ENCODE peak calls at places on chromosomes 7 and 10, in nine cellular contexts. R is esophagus squamous epithelium, F is BE2C, Q is stomach, V is endothelial cell of umbilical vein, U is HCT116, M is ovary, T is endodermal cell, N is heart left ventricle. I is an unnamed sample.

GRCh38 chr10:22816298-22816653 is 101.9 kb upstream of the PIP4K2A start:
- DNase-seq in R (no peak), F (peak; percentile 24), Q (no peak), V (peak; percentile 93), U (peak; percentile 89), M (no peak), T (no peak), N (no peak), I (no peak)

GRCh38 chr10:125812128-125812527 is 10.9 kb downstream of the UROS start:
- DNase-seq in R (no peak), F (no peak), Q (no peak), V (no peak), U (no peak), M (peak; percentile 42), T (no peak), N (no peak), I (no peak)

GRCh38 chr7:17526621-17527020 is 228.2 kb downstream of the AHR start:
- DNase-seq in R (no peak), F (no peak), Q (no peak), V (no peak), U (no peak), M (no peak), T (no peak), N (no peak), I (no peak)

GRCh38 chr10:103617362-103618026 is 124.0 kb downstream of the NEURL1 start:
- DNase-seq in R (no peak), F (no peak), Q (no peak), V (no peak), U (no peak), M (no peak), T (no peak), N (no peak), I (no peak)

GRCh38 chr7:147298611-147299043 is 1182.0 kb downstream of the CNTNAP2 start:
- DNase-seq in R (no peak), F (no peak), Q (no peak), V (no peak), U (no peak), M (no peak), T (no peak), N (no peak), I (no peak)

GRCh38 chr7:104980440-104980839 is 33.6 kb upstream of the KMT2E start:
- DNase-seq in R (no peak), F (no peak), Q (no peak), V (no peak), U (no peak), M (no peak), T (no peak), N (no peak), I (no peak)

GRCh38 chr10:85311599-85312337 is 983.4 kb downstream of the CCSER2 start:
- DNase-seq in R (no peak), F (no peak), Q (no peak), V (no peak), U (no peak), M (no peak), T (no peak), N (no peak), I (no peak)

GRCh38 chr10:133276435-133277201 is at the start of gene ADAM8:
- DNase-seq in R (no peak), F (peak; percentile 54), Q (peak; percentile 65), V (no peak), U (no peak), M (no peak), T (peak; percentile 93), N (no peak), I (no peak)

GRCh38 chr7:20323587-20323986 is 7.1 kb upstream of the ITGB8 start:
- DNase-seq in R (no peak), F (no peak), Q (no peak), V (no peak), U (no peak), M (no peak), T (no peak), N (no peak), I (no peak)

GRCh38 chr7:93011351-93012294 is 106.2 kb downstream of the SAMD9 start:
- DNase-seq in R (no peak), F (no peak), Q (no peak), V (peak; percentile 94), U (no peak), M (no peak), T (no peak), N (no peak), I (no peak)

DNA sequence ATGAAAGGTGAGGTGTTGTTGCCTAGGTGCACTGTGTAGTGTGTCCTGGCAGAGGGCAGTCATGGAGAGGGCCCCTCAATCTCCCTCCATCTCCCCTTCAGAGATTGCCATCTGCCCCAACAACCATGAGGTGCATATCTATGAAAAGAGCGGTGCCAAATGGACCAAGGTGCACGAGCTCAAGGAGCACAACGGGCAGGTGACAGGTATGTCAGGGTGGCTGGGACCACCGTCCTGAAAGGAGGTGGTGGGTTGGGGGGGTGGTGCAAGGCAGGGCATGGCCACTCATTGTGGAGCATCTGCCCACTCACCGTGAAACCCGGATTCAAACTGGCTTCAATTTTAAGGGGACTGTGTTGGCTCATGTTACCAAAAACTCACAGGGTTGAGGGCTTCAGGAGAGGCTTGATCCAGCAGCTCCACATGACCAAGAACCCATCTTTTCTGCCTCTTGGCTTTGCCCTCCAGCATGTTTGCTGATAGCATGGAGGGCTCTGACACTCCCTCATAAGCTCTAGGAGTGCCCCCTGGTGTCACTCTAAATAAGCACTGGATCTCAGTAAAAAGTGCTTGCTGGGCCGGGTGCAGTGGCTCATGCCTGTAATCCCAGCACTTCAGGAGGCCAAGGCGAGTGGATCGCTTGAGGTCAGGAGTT is 12.2 kb downstream of the ARPC1B start:
- DNase-seq in R (no peak), F (peak; percentile 43), Q (no peak), V (peak; percentile 42), U (no peak), M (no peak), T (no peak), N (no peak), I (no peak)
- TF ChIP-seq CTCF in R (peak; percentile 20), F (peak; percentile 49), Q (no peak), V (peak; percentile 27), U (peak; percentile 59), M (no peak), T (peak; percentile 60), N (peak; percentile 11), I (no peak)

GRCh38 chr7:73650524-73650923 is 17.1 kb upstream of the VPS37D start:
- DNase-seq in R (no peak), F (no peak), Q (no peak), V (no peak), U (no peak), M (no peak), T (no peak), N (no peak), I (no peak)

GRCh38 chr7:73645643-73646182 is 21.4 kb upstream of the MLXIPL start:
- DNase-seq in R (no peak), F (no peak), Q (no peak), V (no peak), U (no peak), M (no peak), T (no peak), N (no peak), I (no peak)

GRCh38 chr7:73646785-73647724 is 20.6 kb upstream of the VPS37D start:
- DNase-seq in R (no peak), F (no peak), Q (no peak), V (no peak), U (no peak), M (no peak), T (peak; percentile 61), N (no peak), I (no peak)

GRCh38 chr7:73648593-73649332 is 18.9 kb upstream of the VPS37D start:
- DNase-seq in R (no peak), F (no peak), Q (no peak), V (no peak), U (no peak), M (no peak), T (no peak), N (no peak), I (no peak)

DNA sequence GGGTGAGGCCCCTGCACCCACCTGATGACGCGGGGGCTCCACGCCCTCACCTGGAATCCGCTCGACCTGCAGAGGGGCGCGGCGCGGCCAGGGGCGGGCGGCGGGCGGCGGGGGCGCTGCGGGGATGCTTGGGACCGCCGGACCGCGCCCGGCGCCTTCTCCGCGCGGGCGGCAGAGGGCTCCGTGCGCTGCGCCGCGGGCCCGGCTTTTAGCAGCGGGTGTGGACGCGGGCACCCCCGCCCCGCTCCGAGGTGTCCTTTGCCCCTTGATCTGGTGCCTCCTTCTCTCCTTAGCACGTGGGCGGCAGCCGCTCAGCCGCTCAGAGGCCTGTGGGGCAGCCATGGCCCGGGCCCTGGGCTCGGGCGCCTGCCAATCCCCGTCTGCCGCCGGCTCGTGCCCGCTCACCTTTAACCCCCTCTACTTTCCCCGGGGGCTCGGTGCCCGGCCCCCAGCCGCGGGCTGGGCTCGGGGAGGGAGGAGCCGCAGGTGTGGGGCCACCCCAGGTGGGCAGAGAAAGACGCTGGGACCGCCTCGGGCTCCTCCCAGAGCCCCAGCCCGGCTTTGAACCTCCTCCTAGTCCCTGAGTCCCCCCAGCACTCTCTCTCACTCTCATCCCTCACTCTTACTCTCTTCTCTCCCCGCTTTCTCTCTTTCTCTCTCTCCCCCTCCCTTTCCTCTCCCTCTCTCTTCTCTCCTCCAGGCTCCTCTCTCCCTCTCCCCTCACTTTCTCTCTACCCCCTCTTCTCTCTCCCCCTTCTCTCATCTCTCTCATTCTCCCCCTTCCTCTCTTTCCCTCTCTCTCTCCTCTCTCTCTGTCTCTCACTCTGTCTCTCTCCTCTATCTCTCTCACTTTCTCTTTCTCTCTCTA is 19.7 kb upstream of the VPS37D start:
- DNase-seq in R (no peak), F (peak; percentile 26), Q (peak; percentile 28), V (no peak), U (no peak), M (no peak), T (peak; percentile 82), N (no peak), I (no peak)
- H3K27me3 ChIP-seq in R (peaks cover 100% of the 10 kb centered on the region), F (peaks cover 67% of the 10 kb centered on the region), Q (no peaks in the 10 kb centered on the region), V (peaks cover 48% of the 10 kb centered on the region), U (no peaks in the 10 kb centered on the region), M (no peaks in the 10 kb centered on the region), T (peaks cover 65% of the 10 kb centered on the region), N (peaks cover 55% of the 10 kb centered on the region), I (no peaks in the 10 kb centered on the region)

DNA sequence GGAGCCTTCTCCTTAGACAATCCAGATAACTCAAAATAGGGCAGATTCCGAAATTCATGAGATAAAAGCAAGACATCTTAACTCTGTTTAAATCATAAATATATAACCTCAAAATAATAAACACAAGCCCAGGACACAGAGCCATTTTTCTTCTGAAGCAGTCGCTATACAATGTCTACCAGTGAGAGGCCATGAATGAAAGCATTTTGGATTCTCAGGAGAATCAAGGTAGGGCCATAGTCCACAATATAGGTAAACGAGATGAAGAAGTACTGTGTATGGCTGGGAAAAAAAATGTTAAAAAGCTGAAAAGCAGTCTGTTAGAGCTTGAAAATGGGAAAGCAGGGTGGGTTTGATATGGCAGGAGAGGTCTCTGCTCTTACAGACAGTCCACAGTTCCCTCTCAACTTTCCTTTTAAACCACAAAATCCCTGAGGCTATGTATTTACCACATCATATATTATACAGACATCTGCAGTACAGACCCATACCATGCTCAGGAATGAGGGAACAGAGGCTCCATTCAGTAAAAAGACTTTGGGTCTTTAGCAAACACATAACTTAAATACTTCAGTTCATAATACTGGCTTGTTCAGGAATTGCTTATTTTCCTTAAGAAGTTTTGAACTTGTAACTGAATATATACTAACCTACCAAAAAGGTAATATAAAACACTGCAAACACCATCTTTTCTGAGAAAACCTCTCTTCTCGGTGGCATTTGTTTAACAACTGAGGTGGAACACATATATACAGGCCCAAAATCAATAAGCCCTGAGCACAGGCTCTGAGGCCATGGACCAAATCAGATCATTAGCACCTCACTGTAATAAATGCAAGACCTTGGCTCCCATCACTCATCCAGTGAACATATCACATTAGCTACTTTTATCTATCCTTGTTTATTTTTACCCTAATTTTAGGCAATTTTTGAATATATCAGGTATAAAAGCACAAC is 109.3 kb downstream of the SORBS1 start:
- DNase-seq in R (no peak), F (no peak), Q (no peak), V (no peak), U (no peak), M (no peak), T (no peak), N (no peak), I (no peak)
- H3K4me1 ChIP-seq in R (peaks cover 23% of the 10 kb centered on the region), F (no peaks in the 10 kb centered on the region), Q (peaks cover 64% of the 10 kb centered on the region), V (peaks cover 11% of the 10 kb centered on the region), U (peaks cover under 1% of the 10 kb centered on the region), M (peaks cover 4% of the 10 kb centered on the region), T (no peaks in the 10 kb centered on the region), N (peaks cover 25% of the 10 kb centered on the region), I (peaks cover 65% of the 10 kb centered on the region)

GRCh38 chr7:27745064-27745583 is 5.2 kb downstream of the TAX1BP1 start:
- DNase-seq in R (no peak), F (peak; percentile 16), Q (no peak), V (peak; percentile 85), U (peak; percentile 48), M (peak; percentile 32), T (peak; percentile 69), N (no peak), I (no peak)
- TF ChIP-seq CTCF in R (peak; percentile 67), F (peak; percentile 87), Q (peak; percentile 52), V (peak; percentile 54), U (peak; percentile 71), M (peak; percentile 39), T (peak; percentile 79), N (peak; percentile 41), I (peak; percentile 56)